ENCODE peak calls at places on chromosomes 11 and 22, in seven cellular contexts. C is A549; N is prostate gland; D is pancreas; H is fibroblast of lung; J is neural progenitor cell; I is CD8-positive, alpha-beta T cell. K is an unnamed sample.

GRCh38 chr22:48819232-48819631 is 1008.4 kb downstream of the BRD1 start:
- DNase-seq in J (no peak), N (no peak), C (no peak), D (peak; percentile 35), I (no peak), H (no peak), K (no peak)

GRCh38 chr22:29716814-29717213 is 3.0 kb upstream of the CABP7 start:
- DNase-seq in I (no peak), C (no peak), D (no peak), N (peak; percentile 35), H (peak; percentile 75), J (peak; percentile 93), K (peak; percentile 97)

GRCh38 chr11:112965601-112966125 is 4.4 kb downstream of the NCAM1 start:
- DNase-seq in C (no peak), N (no peak), H (no peak), J (peak; percentile 10), D (no peak), I (no peak), K (no peak)

GRCh38 chr11:73804712-73805111 is 17.0 kb downstream of the MRPL48 start:
- DNase-seq in H (no peak), D (no peak), I (no peak), C (no peak), N (no peak), J (no peak), K (no peak)

GRCh38 chr11:355581-356458 is 13.5 kb upstream of the B4GALNT4 start:
- DNase-seq in J (peak; percentile 93), D (peak; percentile 95), I (peak; percentile 84), H (peak; percentile 93), C (peak; percentile 84), N (peak; percentile 88), K (peak; percentile 97)

GRCh38 chr11:55655096-55655495 is 6.9 kb upstream of the OR4C6 start:
- DNase-seq in N (no peak), I (no peak), H (no peak), J (no peak), D (no peak), C (no peak), K (no peak)

GRCh38 chr11:65793144-65793581 is 6.3 kb downstream of the OVOL1 start:
- DNase-seq in D (peak; percentile 90), I (no peak), C (no peak), N (peak; percentile 92), J (no peak), H (no peak), K (no peak)

GRCh38 chr11:81989093-81989492 is 744.6 kb downstream of the FAM181B start:
- DNase-seq in H (peak; percentile 20), N (no peak), D (no peak), C (no peak), J (no peak), I (no peak), K (no peak)

GRCh38 chr11:96267490-96268010 is 75.4 kb downstream of the MAML2 start:
- DNase-seq in H (no peak), D (no peak), I (peak; percentile 22), C (no peak), J (no peak), N (no peak), K (no peak)

GRCh38 chr22:23579280-23579679 is 810 bp downstream of the IGLL1 start:
- DNase-seq in C (no peak), D (no peak), N (no peak), I (no peak), J (no peak), H (no peak), K (no peak)

GRCh38 chr11:102727890-102728289 is 3.1 kb upstream of the MMP8 start:
- DNase-seq in D (no peak), C (no peak), I (no peak), H (peak; percentile 80), J (no peak), N (no peak), K (no peak)

GRCh38 chr11:2741006-2741376 is 41.2 kb upstream of the KCNQ1OT1 start:
- DNase-seq in D (peak; percentile 48), H (no peak), C (no peak), I (no peak), N (no peak), J (no peak), K (no peak)

GRCh38 chr11:5631969-5632635 is 7.3 kb downstream of the TRIM34 start:
- DNase-seq in H (no peak), J (no peak), I (no peak), C (no peak), D (no peak), N (no peak), K (no peak)

GRCh38 chr11:17528906-17529813 is 15.1 kb downstream of the USH1C start:
- DNase-seq in D (no peak), I (no peak), J (no peak), H (no peak), N (no peak), C (no peak), K (no peak)

GRCh38 chr11:18390088-18390487 is 4.3 kb upstream of the LDHA start:
- DNase-seq in I (no peak), H (no peak), N (no peak), D (no peak), C (no peak), J (no peak), K (no peak)

GRCh38 chr11:2219318-2220017 is 47.9 kb upstream of the TH start:
- DNase-seq in C (no peak), D (no peak), J (no peak), H (no peak), I (no peak), N (no peak), K (no peak)

GRCh38 chr11:36354221-36355003 is 58.3 kb downstream of the PRR5L start:
- DNase-seq in D (no peak), I (no peak), N (no peak), H (peak; percentile 94), C (no peak), J (no peak), K (no peak)

GRCh38 chr11:95222817-95223216 is 8.2 kb downstream of the SESN3 start:
- DNase-seq in J (no peak), H (no peak), I (no peak), C (no peak), D (no peak), N (no peak), K (no peak)

GRCh38 chr22:20028855-20029549 is 8.1 kb downstream of the TANGO2 start:
- DNase-seq in H (no peak), J (no peak), I (no peak), N (no peak), D (no peak), C (no peak), K (no peak)

GRCh38 chr22:31604137-31604705 is 57.8 kb downstream of the PISD start:
- DNase-seq in D (peak; percentile 34), I (no peak), N (no peak), J (no peak), C (no peak), H (no peak), K (no peak)

GRCh38 chr11:62123669-62124185 is at the start of gene INCENP:
- DNase-seq in J (peak; percentile 98), I (peak; percentile 92), H (peak; percentile 98), D (peak; percentile 92), C (peak; percentile 98), N (peak; percentile 97), K (peak; percentile 99)

GRCh38 chr11:62122076-62122475 is 1.7 kb upstream of the INCENP start:
- DNase-seq in H (no peak), N (no peak), J (peak; percentile 59), D (no peak), I (no peak), C (peak; percentile 11), K (peak; percentile 75)

GRCh38 chr11:62119569-62119968 is 4.2 kb upstream of the INCENP start:
- DNase-seq in N (no peak), C (no peak), H (no peak), I (no peak), D (no peak), J (no peak), K (no peak)

GRCh38 chr11:62120001-62120400 is 3.8 kb upstream of the INCENP start:
- DNase-seq in I (no peak), C (no peak), D (no peak), J (no peak), N (no peak), H (no peak), K (no peak)

GRCh38 chr11:62120466-62120865 is 3.3 kb upstream of the INCENP start:
- DNase-seq in J (no peak), N (no peak), C (no peak), D (no peak), H (no peak), I (no peak), K (no peak)
- H3K27ac ChIP-seq in J (no peak overlapping the region), N (no peak overlapping the region), C (no peak overlapping the region), D (no peak overlapping the region), H (no peak overlapping the region), I (no peak overlapping the region), K (no peak overlapping the region)

GRCh38 chr22:46117206-46118199 is 32.8 kb upstream of the PPARA start:
- DNase-seq in C (no peak), D (no peak), J (no peak), N (no peak), H (no peak), I (no peak), K (no peak)
- TF ChIP-seq CTCF in C (no peak), D (no peak), J (no peak), N (no peak), H (no peak), I (no peak), K (no peak)

DNA sequence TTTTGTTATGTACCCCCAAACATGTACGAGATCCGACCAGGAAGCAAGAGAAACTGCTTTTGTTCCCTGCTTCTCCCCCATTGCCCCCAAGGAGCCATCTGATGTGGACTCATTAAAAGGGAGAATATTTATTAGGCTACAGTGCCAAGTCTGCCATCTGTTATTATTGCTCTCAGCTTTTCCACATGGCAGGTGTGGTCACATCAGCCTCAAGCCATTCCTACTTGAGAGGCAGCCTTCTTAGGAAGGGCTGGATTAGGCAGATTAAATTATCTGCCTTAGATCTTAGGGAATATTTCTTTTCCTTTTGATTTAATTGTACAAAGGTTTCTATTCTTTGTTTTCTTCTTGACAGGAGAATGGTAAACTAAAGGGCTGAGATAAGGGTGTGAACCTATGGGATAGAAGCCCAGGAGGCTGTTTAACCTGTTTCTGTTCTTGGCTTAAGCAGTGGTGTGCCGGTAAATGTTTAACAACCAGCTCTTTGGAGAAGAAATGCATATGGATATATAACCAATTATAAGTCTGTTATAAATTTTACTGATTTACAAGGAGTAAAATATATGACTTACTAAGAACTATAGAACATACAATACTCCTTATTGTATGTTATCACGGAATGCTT is 88.8 kb downstream of the PDHX start:
- DNase-seq in D (no peak), J (no peak), C (no peak), H (no peak), I (no peak), N (peak; percentile 77), K (no peak)
- H3K4me1 ChIP-seq in D (peaks cover 52% of the 10 kb centered on the region), J (no peaks in the 10 kb centered on the region), C (peaks cover 66% of the 10 kb centered on the region), H (peaks cover 3% of the 10 kb centered on the region), I (peaks cover 8% of the 10 kb centered on the region), N (peaks cover 11% of the 10 kb centered on the region), K (peaks cover 3% of the 10 kb centered on the region)

DNA sequence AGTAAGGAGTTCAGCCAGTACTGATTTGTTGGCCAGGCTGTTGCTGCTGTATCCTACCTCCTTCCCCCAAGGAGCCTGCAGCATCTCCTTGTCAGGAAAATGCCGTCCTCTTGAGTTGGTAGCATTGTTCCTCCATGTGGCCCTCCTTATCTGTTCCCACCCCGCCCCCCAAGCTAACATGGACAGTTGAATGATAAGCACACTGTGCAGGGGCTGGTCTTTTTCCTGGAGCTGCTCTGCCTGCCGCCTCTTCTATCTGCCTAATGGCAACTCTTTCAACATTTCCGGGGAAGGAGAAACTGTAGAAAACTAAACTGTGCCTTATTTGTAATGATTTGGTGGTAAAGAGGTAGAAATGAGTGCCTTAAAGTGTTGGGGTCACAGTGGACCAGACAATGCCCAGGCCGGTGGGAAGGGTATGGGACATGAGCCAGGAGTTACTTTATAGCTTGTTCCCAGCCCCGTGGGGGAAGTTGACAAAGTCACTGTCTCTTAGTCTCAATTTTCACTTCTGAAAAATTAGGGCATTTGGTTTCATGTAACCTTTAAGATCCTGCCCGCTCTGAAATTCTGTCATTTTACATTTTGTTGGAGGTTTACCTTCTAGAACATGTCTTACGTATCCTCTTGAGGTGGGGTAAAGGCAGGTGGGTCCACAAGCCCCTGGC is 4.5 kb downstream of the FAM118A start:
- DNase-seq in I (no peak), N (no peak), D (no peak), J (no peak), C (no peak), H (no peak), K (no peak)
- H3K27ac ChIP-seq in I (no peak overlapping the region), N (peak overlapping the region; percentile 87), D (peak overlapping the region; percentile 48), J (no peak overlapping the region), C (no peak overlapping the region), H (no peak overlapping the region), K (no peak overlapping the region)

K was measured in endodermal cell.